ENCODE peak calls at places on chromosomes 11 and 22, in four cellular contexts. One of them, this sample, is unnamed.

GRCh38 chr11:69195819-69196218 is 40.1 kb downstream of the SMIM38 start:
- DNase-seq in MM.1S: no peak
- DNase-seq in PC-3: no peak
- DNase-seq in SK-N-SH: no peak
- DNase-seq in this sample: peak; percentile 51

GRCh38 chr22:35648066-35649025 is at the start of gene APOL6:
- DNase-seq in PC-3: peak; percentile 68
- DNase-seq in MM.1S: peak; percentile 86
- DNase-seq in SK-N-SH: no peak
- DNase-seq in this sample: no peak

GRCh38 chr11:123694551-123694950 is 40.1 kb upstream of the SCN3B start:
- DNase-seq in MM.1S: no peak
- DNase-seq in SK-N-SH: no peak
- DNase-seq in PC-3: no peak
- DNase-seq in this sample: no peak

GRCh38 chr11:45097721-45098493 is 48.5 kb upstream of the PRDM11 start:
- DNase-seq in MM.1S: peak; percentile 67
- DNase-seq in SK-N-SH: peak; percentile 6
- DNase-seq in PC-3: peak; percentile 49
- DNase-seq in this sample: peak; percentile 56

GRCh38 chr11:36264601-36265344 is 24.5 kb downstream of the COMMD9 start:
- DNase-seq in MM.1S: no peak
- DNase-seq in SK-N-SH: peak; percentile 42
- DNase-seq in PC-3: no peak
- DNase-seq in this sample: no peak

GRCh38 chr11:63510360-63511130 is 4.7 kb downstream of the LGALS12 start:
- DNase-seq in PC-3: no peak
- DNase-seq in MM.1S: no peak
- DNase-seq in SK-N-SH: no peak
- DNase-seq in this sample: no peak

GRCh38 chr11:94528551-94528950 is 15.2 kb upstream of the FUT4 start:
- DNase-seq in PC-3: peak; percentile 9
- DNase-seq in MM.1S: no peak
- DNase-seq in SK-N-SH: no peak
- DNase-seq in this sample: no peak

GRCh38 chr11:71913716-71914115 is 14.7 kb downstream of the XNDC1N start:
- DNase-seq in PC-3: no peak
- DNase-seq in MM.1S: peak; percentile 82
- DNase-seq in SK-N-SH: no peak
- DNase-seq in this sample: no peak

GRCh38 chr11:9158898-9159391 is 67.5 kb upstream of the SCUBE2 start:
- DNase-seq in MM.1S: no peak
- DNase-seq in PC-3: peak; percentile 61
- DNase-seq in SK-N-SH: no peak
- DNase-seq in this sample: no peak

GRCh38 chr11:63919267-63920125 is 2.5 kb upstream of the RCOR2 start:
- DNase-seq in SK-N-SH: peak; percentile 55
- DNase-seq in MM.1S: no peak
- DNase-seq in PC-3: no peak
- DNase-seq in this sample: no peak

GRCh38 chr11:72306186-72306585 is 62.2 kb upstream of the PHOX2A start:
- DNase-seq in PC-3: no peak
- DNase-seq in MM.1S: no peak
- DNase-seq in SK-N-SH: no peak
- DNase-seq in this sample: no peak

GRCh38 chr22:22787805-22788459 is 99.7 kb upstream of the IGLL5 start:
- DNase-seq in SK-N-SH: peak; percentile 66
- DNase-seq in PC-3: peak; percentile 60
- DNase-seq in MM.1S: peak; percentile 54
- DNase-seq in this sample: peak; percentile 79

GRCh38 chr22:50270302-50271010 is at the start of gene MAPK11:
- DNase-seq in SK-N-SH: peak; percentile 85
- DNase-seq in PC-3: peak; percentile 54
- DNase-seq in MM.1S: peak; percentile 52
- DNase-seq in this sample: peak; percentile 92

GRCh38 chr11:122108192-122108799 is 7.7 kb downstream of the BLID start:
- DNase-seq in SK-N-SH: no peak
- DNase-seq in PC-3: peak; percentile 81
- DNase-seq in MM.1S: peak; percentile 21
- DNase-seq in this sample: no peak

GRCh38 chr11:79147731-79148130 is 293.1 kb downstream of the TENM4 start:
- DNase-seq in MM.1S: no peak
- DNase-seq in SK-N-SH: no peak
- DNase-seq in PC-3: no peak
- DNase-seq in this sample: no peak

GRCh38 chr22:43110444-43110926 is at the start of gene BIK:
- DNase-seq in MM.1S: peak; percentile 61
- DNase-seq in PC-3: peak; percentile 44
- DNase-seq in SK-N-SH: peak; percentile 74
- DNase-seq in this sample: peak; percentile 83

GRCh38 chr11:69088676-69089146 is 40.0 kb downstream of the TPCN2 start:
- DNase-seq in PC-3: peak; percentile 93
- DNase-seq in MM.1S: peak; percentile 67
- DNase-seq in SK-N-SH: peak; percentile 97
- DNase-seq in this sample: peak; percentile 63

GRCh38 chr22:20116951-20117645 is at the start of gene TRMT2A:
- DNase-seq in PC-3: peak; percentile 91
- DNase-seq in MM.1S: peak; percentile 99
- DNase-seq in SK-N-SH: peak; percentile 99
- DNase-seq in this sample: peak; percentile 99

GRCh38 chr11:74169736-74170458 is 905 bp downstream of the C2CD3 start:
- DNase-seq in MM.1S: no peak
- DNase-seq in SK-N-SH: no peak
- DNase-seq in PC-3: no peak
- DNase-seq in this sample: no peak

GRCh38 chr11:95081010-95081409 is 8.6 kb upstream of the ENDOD1 start:
- DNase-seq in MM.1S: no peak
- DNase-seq in SK-N-SH: no peak
- DNase-seq in PC-3: no peak
- DNase-seq in this sample: no peak

GRCh38 chr11:35647535-35648092 is 15.0 kb upstream of the TRIM44 start:
- DNase-seq in SK-N-SH: no peak
- DNase-seq in PC-3: no peak
- DNase-seq in MM.1S: no peak
- DNase-seq in this sample: no peak

GRCh38 chr11:1194231-1194976 is 28.5 kb upstream of the MUC5B start:
- DNase-seq in SK-N-SH: peak; percentile 9
- DNase-seq in MM.1S: no peak
- DNase-seq in PC-3: no peak
- DNase-seq in this sample: peak; percentile 60

GRCh38 chr22:49664371-49664881 is 163.2 kb downstream of the BRD1 start:
- DNase-seq in SK-N-SH: no peak
- DNase-seq in PC-3: no peak
- DNase-seq in MM.1S: no peak
- DNase-seq in this sample: peak; percentile 64

GRCh38 chr11:3947084-3947483 is 91.6 kb downstream of the STIM1 start:
- DNase-seq in SK-N-SH: no peak
- DNase-seq in MM.1S: peak; percentile 91
- DNase-seq in PC-3: no peak
- DNase-seq in this sample: no peak

GRCh38 chr11:2702771-2703486 is 3.1 kb upstream of the KCNQ1OT1 start:
- DNase-seq in SK-N-SH: no peak
- DNase-seq in PC-3: no peak
- DNase-seq in MM.1S: no peak
- DNase-seq in this sample: peak; percentile 68

GRCh38 chr11:117761993-117762392 is 35.0 kb downstream of the DSCAML1 start:
- DNase-seq in SK-N-SH: peak; percentile 74
- DNase-seq in MM.1S: no peak
- DNase-seq in PC-3: no peak
- DNase-seq in this sample: no peak

GRCh38 chr11:113077379-113077778 is 116.2 kb downstream of the NCAM1 start:
- DNase-seq in SK-N-SH: no peak
- DNase-seq in PC-3: no peak
- DNase-seq in MM.1S: no peak
- DNase-seq in this sample: no peak

GRCh38 chr11:62922653-62923371 is 1.6 kb upstream of the CHRM1 start:
- DNase-seq in MM.1S: no peak
- DNase-seq in SK-N-SH: no peak
- DNase-seq in PC-3: no peak
- DNase-seq in this sample: peak; percentile 73

GRCh38 chr11:1150769-1151365 is 6.9 kb upstream of the MUC5AC start:
- DNase-seq in MM.1S: no peak
- DNase-seq in SK-N-SH: no peak
- DNase-seq in PC-3: peak; percentile 83
- DNase-seq in this sample: no peak

GRCh38 chr11:18203723-18204122 is 31.1 kb downstream of the MRGPRX4 start:
- DNase-seq in MM.1S: no peak
- DNase-seq in PC-3: peak; percentile 12
- DNase-seq in SK-N-SH: peak; percentile 69
- DNase-seq in this sample: no peak

GRCh38 chr22:39543095-39543494 is 10.5 kb upstream of the RPS19BP1 start:
- DNase-seq in MM.1S: no peak
- DNase-seq in PC-3: peak; percentile 19
- DNase-seq in SK-N-SH: peak; percentile 72
- DNase-seq in this sample: no peak

GRCh38 chr22:17633217-17633997 is 4.9 kb upstream of the ATP6V1E1 start:
- DNase-seq in PC-3: peak; percentile 95
- DNase-seq in MM.1S: no peak
- DNase-seq in SK-N-SH: no peak
- DNase-seq in this sample: no peak

DNA sequence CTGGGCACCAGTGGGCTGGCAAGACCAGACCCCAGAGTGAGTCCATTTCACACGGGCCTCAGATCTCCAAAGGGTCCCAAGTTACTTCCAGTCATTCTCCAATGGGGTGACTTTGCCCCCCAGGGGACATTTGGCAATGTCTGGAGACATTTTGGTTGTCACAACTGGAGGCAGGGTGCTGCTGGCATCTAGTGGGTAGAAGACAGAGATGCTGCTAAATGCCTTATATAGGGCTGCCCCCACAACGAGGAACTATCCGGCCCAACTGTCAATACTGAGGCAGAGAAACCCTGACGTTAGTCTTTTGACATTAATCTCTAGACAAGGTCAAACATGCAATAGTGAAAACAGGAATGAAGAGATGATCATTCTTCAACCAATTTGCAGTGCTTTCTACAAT is 6.4 kb downstream of the RTN4RL2 start:
- DNase-seq in SK-N-SH: no peak
- DNase-seq in MM.1S: no peak
- DNase-seq in PC-3: no peak
- DNase-seq in this sample: no peak
- H3K4me1 ChIP-seq in SK-N-SH: no peaks in the 10 kb centered on the region
- H3K4me1 ChIP-seq in MM.1S: no peaks in the 10 kb centered on the region
- H3K4me1 ChIP-seq in PC-3: no peaks in the 10 kb centered on the region
- H3K4me1 ChIP-seq in this sample: no peaks in the 10 kb centered on the region

GRCh38 chr11:13316528-13316961 is 39.0 kb downstream of the BMAL1 start:
- DNase-seq in PC-3: peak; percentile 62
- DNase-seq in MM.1S: no peak
- DNase-seq in SK-N-SH: no peak
- DNase-seq in this sample: no peak
- H3K9ac ChIP-seq in PC-3: no peak overlapping the region
- H3K9ac ChIP-seq in MM.1S: no peak overlapping the region
- H3K9ac ChIP-seq in SK-N-SH: no peak overlapping the region
- H3K9ac ChIP-seq in this sample: no peak overlapping the region

DNA sequence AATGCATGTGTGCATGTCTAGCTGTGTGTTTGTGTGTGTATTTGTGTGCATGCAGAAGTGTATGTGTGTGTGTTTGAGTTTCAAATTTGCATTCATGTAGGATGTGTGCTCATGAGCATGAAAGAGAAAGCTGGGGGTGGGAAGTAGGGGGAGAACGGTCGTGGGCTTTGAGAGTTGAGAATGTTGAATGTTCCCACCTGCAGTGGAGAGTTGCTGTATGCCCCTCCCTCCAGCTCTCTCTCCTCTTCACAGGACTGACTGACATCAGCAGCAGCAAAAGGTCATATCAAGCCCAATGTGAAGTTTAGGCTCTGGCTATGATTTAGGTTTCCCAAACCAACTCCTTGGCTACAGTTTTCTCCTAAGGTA is 63.8 kb upstream of the RRAS2 start:
- DNase-seq in PC-3: no peak
- DNase-seq in SK-N-SH: no peak
- DNase-seq in MM.1S: no peak
- DNase-seq in this sample: no peak
- TF ChIP-seq CTCF in PC-3: no peak
- TF ChIP-seq CTCF in SK-N-SH: no peak
- TF ChIP-seq CTCF in MM.1S: no peak
- TF ChIP-seq CTCF in this sample: no peak

DNA sequence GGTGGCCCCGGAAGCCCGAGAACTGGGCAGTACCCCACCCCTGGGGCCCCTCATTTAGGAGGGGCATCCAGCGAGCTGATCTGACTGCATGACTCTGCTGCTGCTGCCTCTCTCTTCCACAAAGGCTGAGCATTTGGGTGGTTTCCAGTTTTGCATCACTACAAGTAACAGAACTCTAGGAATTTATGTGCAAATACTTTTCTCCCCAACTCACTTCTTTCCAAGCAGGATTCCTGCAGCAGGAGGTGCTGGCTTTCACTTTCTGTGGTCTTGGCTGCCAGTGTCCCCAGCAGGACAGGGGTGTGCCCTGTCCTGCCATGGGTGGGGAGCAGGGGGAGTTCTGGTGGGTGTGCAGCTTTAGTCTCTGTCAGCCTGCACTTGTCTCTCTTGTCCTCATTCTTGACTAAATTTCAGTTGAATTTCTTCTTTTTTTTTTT is 21.2 kb downstream of the UPB1 start:
- DNase-seq in SK-N-SH: no peak
- DNase-seq in PC-3: peak; percentile 16
- DNase-seq in MM.1S: no peak
- DNase-seq in this sample: no peak
- H3K4me1 ChIP-seq in SK-N-SH: peaks cover 13% of the 10 kb centered on the region
- H3K4me1 ChIP-seq in PC-3: no peaks in the 10 kb centered on the region
- H3K4me1 ChIP-seq in MM.1S: no peaks in the 10 kb centered on the region
- H3K4me1 ChIP-seq in this sample: no peaks in the 10 kb centered on the region

DNA sequence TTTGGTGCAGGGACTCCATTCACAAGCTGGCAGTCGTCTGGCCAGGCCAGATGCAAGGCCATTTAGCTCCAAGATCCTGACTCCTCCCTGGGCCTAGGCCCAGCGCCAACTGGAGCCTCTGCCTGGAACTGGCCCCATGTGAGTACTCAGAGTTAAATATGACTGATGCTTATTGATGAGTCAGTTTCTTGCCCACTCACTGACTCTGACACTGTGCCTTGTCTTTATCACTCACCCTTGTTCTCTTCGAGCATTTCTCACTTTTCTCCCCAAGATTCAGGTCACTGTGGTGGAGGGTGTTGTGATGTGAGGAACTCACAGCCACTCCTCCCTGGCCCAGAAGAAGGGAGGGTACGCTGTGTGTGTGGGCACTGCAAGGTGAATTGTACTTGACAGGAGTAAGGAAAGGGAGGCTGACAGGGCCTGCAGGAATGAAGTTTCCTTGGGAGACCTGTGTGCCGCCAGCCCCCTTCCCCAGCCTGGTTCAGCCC is 23.2 kb upstream of the ST3GAL4 start:
- DNase-seq in PC-3: peak; percentile 95
- DNase-seq in MM.1S: no peak
- DNase-seq in SK-N-SH: peak; percentile 57
- DNase-seq in this sample: peak; percentile 83
- H3K9ac ChIP-seq in PC-3: peak overlapping the region; percentile 21
- H3K9ac ChIP-seq in MM.1S: no peak overlapping the region
- H3K9ac ChIP-seq in SK-N-SH: no peak overlapping the region
- H3K9ac ChIP-seq in this sample: no peak overlapping the region